ENCODE peak calls at places on chromosomes 7 and 10, in five cellular contexts. K is left lung, Q is ovary, J is upper lobe of left lung, V is adipocyte. T is an unnamed sample. For H3K4me1, the result is how much of the 10 kb centered on the place peaks cover.

GRCh38 chr7:73633844-73634243 is 9.5 kb upstream of the MLXIPL start:
- DNase-seq in K (no peak), V (no peak), Q (no peak), J (no peak), T (no peak)

GRCh38 chr10:110007171-110007700 is 548 bp upstream of the ADD3 start:
- DNase-seq in J (peak), V (no peak), K (peak), Q (no peak), T (no peak)

GRCh38 chr10:97676770-97677581 is 10.1 kb downstream of the AVPI1 start:
- DNase-seq in J (peak), K (no peak), Q (no peak), V (peak), T (no peak)

GRCh38 chr10:102287538-102287937 is 42.2 kb downstream of the GBF1 start:
- DNase-seq in K (no peak), V (no peak), J (no peak), Q (no peak), T (no peak)

GRCh38 chr10:92990615-92991014 is 70.0 kb upstream of the CYP26C1 start:
- DNase-seq in K (no peak), Q (no peak), V (no peak), J (no peak), T (no peak)

GRCh38 chr10:130351466-130352290 is 215.5 kb downstream of the GLRX3 start:
- DNase-seq in J (no peak), K (no peak), Q (no peak), V (no peak), T (no peak)

GRCh38 chr10:123642697-123643096 is 23.5 kb upstream of the GPR26 start:
- DNase-seq in K (no peak), V (no peak), J (no peak), Q (no peak), T (no peak)

GRCh38 chr7:27031289-27032172 is 64.3 kb downstream of the HOXA1 start:
- DNase-seq in Q (no peak), K (no peak), V (peak), J (no peak), T (no peak)

GRCh38 chr10:24374134-24374915 is 165.4 kb downstream of the KIAA1217 start:
- DNase-seq in J (no peak), V (peak), K (no peak), Q (no peak), T (no peak)

GRCh38 chr10:123974406-123974805 is 82.8 kb upstream of the CPXM2 start:
- DNase-seq in V (no peak), Q (no peak), K (no peak), J (no peak), T (no peak)

GRCh38 chr10:118041316-118041715 is 5.4 kb downstream of the RAB11FIP2 start:
- DNase-seq in V (peak), J (no peak), Q (no peak), K (no peak), T (no peak)

GRCh38 chr10:3100856-3101640 is 33.7 kb downstream of the PFKP start:
- DNase-seq in V (no peak), J (no peak), Q (no peak), K (no peak), T (no peak)

GRCh38 chr10:27485368-27485767 is 18.7 kb upstream of the RAB18 start:
- DNase-seq in J (no peak), V (no peak), Q (no peak), K (no peak), T (no peak)

GRCh38 chr10:92436611-92437010 is 137.3 kb downstream of the IDE start:
- DNase-seq in V (no peak), J (no peak), Q (no peak), K (no peak), T (no peak)

GRCh38 chr7:44223362-44224114 is 22.8 kb downstream of the YKT6 start:
- DNase-seq in K (no peak), Q (no peak), V (no peak), J (no peak), T (no peak)

GRCh38 chr10:14959221-14960057 is at the start of gene MEIG1:
- DNase-seq in J (peak), V (peak), Q (peak), K (peak), T (peak)

GRCh38 chr7:18667466-18667865 is 171.9 kb downstream of the HDAC9 start:
- DNase-seq in Q (no peak), K (no peak), V (peak), J (no peak), T (no peak)

GRCh38 chr10:93515071-93515962 is 18.9 kb downstream of the CEP55 start:
- DNase-seq in J (no peak), Q (no peak), K (no peak), V (peak), T (no peak)

GRCh38 chr7:30162622-30163124 is 27.9 kb downstream of the MTURN start:
- DNase-seq in V (peak), J (no peak), K (no peak), Q (no peak), T (no peak)

GRCh38 chr7:7956531-7957221 is 11.9 kb upstream of the GLCCI1 start:
- DNase-seq in Q (no peak), J (peak), V (peak), K (peak), T (no peak)

GRCh38 chr7:27108390-27109127 is 6.1 kb upstream of the HOXA2 start:
- DNase-seq in Q (no peak), K (no peak), J (no peak), V (no peak), T (peak)

GRCh38 chr10:8247191-8247590 is 192.7 kb downstream of the GATA3 start:
- DNase-seq in V (no peak), Q (no peak), K (no peak), J (no peak), T (no peak)

GRCh38 chr7:43044521-43044920 is 67.9 kb upstream of the HECW1 start:
- DNase-seq in K (no peak), J (no peak), Q (no peak), V (peak), T (no peak)
- H3K4me1 ChIP-seq in K (under half), J (under half), Q (under half), V (under half), T (under half)

GRCh38 chr10:84565881-84566280 is 237.5 kb downstream of the CCSER2 start:
- DNase-seq in Q (no peak), J (no peak), V (no peak), K (no peak), T (no peak)
- H3K4me3 ChIP-seq in Q (no peak), J (no peak), V (no peak), K (no peak), T (no peak)

GRCh38 chr7:131097662-131098376 is 229.9 kb upstream of the MKLN1 start:
- DNase-seq in V (no peak), Q (no peak), J (no peak), K (no peak), T (no peak)
- H3K4me1 ChIP-seq in V (under half), Q (under half), J (half or more), K (under half), T (half or more)

GRCh38 chr10:29522038-29522855 is 112.5 kb downstream of the SVIL start:
- DNase-seq in J (no peak), V (peak), K (no peak), Q (peak), T (no peak)
- H3K4me3 ChIP-seq in J (peak), V (no peak), K (no peak), Q (no peak), T (peak)

DNA sequence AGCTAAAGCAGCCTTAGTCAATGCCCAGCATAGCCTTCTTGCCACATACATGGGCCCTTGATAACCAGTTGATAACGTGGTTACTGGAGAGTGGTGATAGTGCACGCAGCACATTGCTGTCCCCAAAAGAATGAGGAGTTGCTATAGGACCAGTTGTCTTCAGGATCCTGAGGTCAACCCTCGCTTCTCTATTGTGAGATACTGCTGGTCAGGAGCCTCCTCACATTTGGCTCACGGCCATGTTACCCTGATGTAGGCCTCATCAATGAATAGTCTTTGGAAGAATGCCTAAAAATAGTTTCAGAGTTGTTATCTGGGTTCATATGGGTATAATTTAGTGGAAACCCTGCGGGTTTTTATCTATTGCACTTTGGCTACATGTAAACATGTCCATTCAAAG is 230.7 kb downstream of the VTI1A start:
- DNase-seq in V (no peak), J (no peak), K (no peak), Q (no peak), T (no peak)
- H3K4me1 ChIP-seq in V (under half), J (under half), K (under half), Q (under half), T (under half)

GRCh38 chr7:35252584-35252983 is 1.3 kb downstream of the TBX20 start:
- DNase-seq in V (no peak), J (no peak), Q (no peak), K (no peak), T (no peak)

GRCh38 chr7:35251606-35252310 is 2.1 kb downstream of the TBX20 start:
- DNase-seq in K (no peak), V (no peak), J (no peak), Q (no peak), T (no peak)

GRCh38 chr7:35254496-35255416 is 856 bp upstream of the TBX20 start:
- DNase-seq in V (no peak), K (no peak), Q (no peak), J (no peak), T (no peak)

GRCh38 chr7:35253680-35254495 is at the start of gene TBX20:
- DNase-seq in V (peak), Q (no peak), K (no peak), J (peak), T (peak)

GRCh38 chr7:35253182-35253679 is 669 bp downstream of the TBX20 start:
- DNase-seq in K (no peak), J (no peak), V (no peak), Q (no peak), T (no peak)
- H3K4me3 ChIP-seq in K (peak), J (peak), V (no peak), Q (no peak), T (peak)

DNA sequence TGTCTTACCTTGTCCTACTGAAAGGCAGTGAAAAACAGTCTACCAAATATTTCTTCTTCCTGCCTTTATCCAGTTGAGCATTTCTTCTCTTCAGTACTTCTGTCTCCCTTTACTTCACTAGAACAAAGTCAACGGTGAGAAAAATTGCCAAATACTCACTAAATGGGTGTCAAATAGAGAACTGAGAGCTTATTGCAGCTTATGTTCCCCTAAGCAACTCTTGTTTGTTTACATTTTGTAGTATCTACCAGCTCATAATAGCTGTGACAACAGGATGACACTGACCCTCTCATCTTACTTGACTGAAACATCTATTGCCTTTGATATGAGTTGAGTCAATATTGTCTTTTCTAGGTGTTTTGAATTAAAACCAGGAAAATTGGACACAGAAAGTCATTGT is 327.9 kb upstream of the SORCS1 start:
- DNase-seq in K (no peak), Q (no peak), J (no peak), V (no peak), T (no peak)
- H3K4me1 ChIP-seq in K (under half), Q (under half), J (under half), V (under half), T (under half)

DNA sequence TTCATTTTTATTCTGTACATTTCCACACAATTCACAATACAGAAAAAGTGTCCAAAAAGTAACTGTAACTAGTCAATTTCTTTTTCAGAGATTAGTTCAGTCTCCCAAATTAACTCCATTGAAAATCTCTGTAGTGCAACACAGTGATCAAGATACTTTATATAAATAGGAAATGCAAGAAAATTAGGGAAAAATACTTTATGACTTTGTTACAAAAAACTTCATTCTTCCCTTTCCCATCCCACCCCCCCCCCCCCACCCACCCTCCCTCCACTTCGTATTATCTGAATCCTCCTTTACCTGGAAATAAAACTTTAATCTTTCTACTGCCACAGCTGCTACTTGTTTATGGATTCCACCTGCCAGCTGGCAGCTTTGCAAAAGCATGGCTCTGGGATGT is 37.5 kb upstream of the PTN start:
- DNase-seq in Q (no peak), V (no peak), J (no peak), K (no peak), T (no peak)
- H3K4me3 ChIP-seq in Q (no peak), V (no peak), J (no peak), K (no peak), T (no peak)

GRCh38 chr10:95467162-95467599 is 94.0 kb downstream of the SORBS1 start:
- DNase-seq in K (no peak), J (peak), Q (peak), V (peak), T (peak)
- H3K4me1 ChIP-seq in K (under half), J (half or more), Q (under half), V (under half), T (half or more)